ENCODE peak calls at places on chromosome 6, in eight cellular contexts. O, B, U, G, Y, N, T and X are unnamed samples.

GRCh38 chr6:158213925-158214674 is 46.0 kb downstream of the GTF2H5 start:
- DNase-seq in Y (peak; percentile 56), N (peak; percentile 90), B (peak; percentile 46), U (peak; percentile 85), G (peak; percentile 28), T (peak; percentile 86), O (peak; percentile 86), X (no peak)

GRCh38 chr6:12507641-12508040 is 208.9 kb upstream of the PHACTR1 start:
- DNase-seq in T (no peak), U (no peak), N (no peak), G (no peak), O (no peak), B (no peak), Y (no peak), X (no peak)

GRCh38 chr6:15401769-15402250 is 155.9 kb downstream of the JARID2 start:
- DNase-seq in U (no peak), G (no peak), O (no peak), N (peak; percentile 8), T (no peak), Y (no peak), B (no peak), X (no peak)

GRCh38 chr6:116101298-116101718 is 655 bp downstream of the NT5DC1 start:
- DNase-seq in T (no peak), B (peak; percentile 69), O (no peak), N (no peak), G (no peak), Y (peak; percentile 59), U (peak; percentile 91), X (no peak)

GRCh38 chr6:43491750-43492661 is 14.6 kb downstream of the TJAP1 start:
- DNase-seq in U (peak; percentile 88), O (no peak), B (no peak), Y (no peak), G (peak; percentile 95), N (peak; percentile 89), T (peak; percentile 74), X (no peak)

GRCh38 chr6:7545509-7546369 is 4.3 kb downstream of the DSP start:
- DNase-seq in Y (no peak), G (no peak), U (no peak), O (no peak), B (no peak), N (peak; percentile 35), T (no peak), X (no peak)

GRCh38 chr6:30007132-30007764 is 53.8 kb upstream of the POLR1H start:
- DNase-seq in B (peak; percentile 50), T (no peak), N (no peak), Y (no peak), G (no peak), O (peak; percentile 13), U (no peak), X (no peak)

GRCh38 chr6:5302220-5302946 is 41.1 kb downstream of the FARS2 start:
- DNase-seq in B (no peak), G (no peak), T (no peak), N (no peak), U (no peak), Y (peak; percentile 43), O (peak; percentile 78), X (no peak)

GRCh38 chr6:115190534-115190933 is 847.7 kb upstream of the HS3ST5 start:
- DNase-seq in Y (no peak), B (no peak), G (no peak), U (no peak), T (no peak), N (no peak), O (no peak), X (no peak)

GRCh38 chr6:14713008-14713452 is 532.8 kb upstream of the JARID2 start:
- DNase-seq in G (peak; percentile 60), Y (no peak), B (no peak), N (peak; percentile 97), T (peak; percentile 70), O (no peak), U (peak; percentile 62), X (no peak)

GRCh38 chr6:39760246-39760952 is 31.8 kb upstream of the DAAM2 start:
- DNase-seq in N (no peak), Y (no peak), U (no peak), O (no peak), B (no peak), T (no peak), G (no peak), X (no peak)

GRCh38 chr6:111573118-111573883 is 32.4 kb downstream of the TRAF3IP2 start:
- DNase-seq in U (peak; percentile 46), T (peak; percentile 74), Y (no peak), N (peak; percentile 85), O (no peak), B (no peak), G (no peak), X (no peak)

GRCh38 chr6:44416103-44416502 is 28.6 kb downstream of the CDC5L start:
- DNase-seq in B (no peak), Y (no peak), O (no peak), T (peak; percentile 43), U (no peak), N (peak; percentile 73), G (no peak), X (no peak)

GRCh38 chr6:56866917-56867522 is 87.9 kb upstream of the BEND6 start:
- DNase-seq in N (peak; percentile 79), B (no peak), U (no peak), G (no peak), O (no peak), T (peak; percentile 58), Y (no peak), X (no peak)
- H3K4me1 ChIP-seq in N (peaks cover 72% of the 10 kb centered on the region), B (no peaks in the 10 kb centered on the region), U (no peaks in the 10 kb centered on the region), G (no peaks in the 10 kb centered on the region), O (no peaks in the 10 kb centered on the region), T (peaks cover 55% of the 10 kb centered on the region), Y (no peaks in the 10 kb centered on the region), X (no peaks in the 10 kb centered on the region)

GRCh38 chr6:18260448-18261106 is 3.8 kb downstream of the DEK start:
- DNase-seq in G (peak; percentile 75), B (no peak), O (peak; percentile 10), U (no peak), Y (no peak), T (peak; percentile 36), N (peak; percentile 70), X (peak; percentile 62)
- H3K36me3 ChIP-seq in G (peaks cover 21% of the 10 kb centered on the region), B (peaks cover 2% of the 10 kb centered on the region), O (peaks cover 20% of the 10 kb centered on the region), U (no peaks in the 10 kb centered on the region), Y (peaks cover 71% of the 10 kb centered on the region), T (peaks cover 3% of the 10 kb centered on the region), N (peaks cover 25% of the 10 kb centered on the region), X (peaks cover 18% of the 10 kb centered on the region)

DNA sequence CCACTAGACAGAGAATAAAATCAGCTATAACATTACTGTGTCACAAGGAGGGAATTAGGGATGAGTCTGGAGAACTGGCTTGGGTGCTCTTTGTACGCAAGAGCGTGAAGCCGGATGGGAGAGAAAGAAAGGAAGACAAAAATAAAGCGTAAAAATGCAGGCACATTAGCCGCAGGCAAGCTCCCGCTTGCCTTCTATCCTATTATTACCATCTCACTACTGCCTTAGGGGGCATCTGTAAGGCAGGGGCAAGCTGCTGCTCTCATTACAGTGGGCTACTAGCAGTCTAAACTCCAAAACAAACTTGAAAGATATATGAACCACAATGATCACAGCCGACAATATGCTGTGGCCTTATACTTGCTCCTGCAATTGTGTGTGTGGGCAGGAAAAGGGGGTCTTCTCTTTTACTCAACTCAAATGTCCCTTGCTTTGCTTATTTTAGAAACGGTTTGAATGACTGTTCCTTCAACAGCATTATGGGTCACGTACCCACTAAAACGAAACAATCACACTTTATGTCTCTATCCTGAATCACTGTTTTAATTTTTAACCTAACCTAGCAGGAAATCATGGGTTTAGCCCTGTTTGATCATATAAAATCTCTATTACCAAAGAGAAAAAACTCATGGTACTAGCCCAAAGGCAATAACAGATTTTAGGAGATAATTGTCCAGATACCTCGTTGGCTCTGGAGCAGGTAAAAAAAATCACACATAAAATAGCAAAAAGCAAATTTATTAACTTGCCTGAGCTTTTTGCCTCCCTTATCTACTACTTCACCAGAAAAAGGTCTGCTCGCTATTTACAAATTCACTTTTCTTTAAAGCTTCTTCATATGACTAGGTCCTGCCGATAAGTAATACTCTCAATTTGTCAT is 82.1 kb downstream of the GJA10 start:
- DNase-seq in B (no peak), O (no peak), N (no peak), U (no peak), G (no peak), T (no peak), Y (no peak), X (no peak)
- H3K4me1 ChIP-seq in B (peaks cover 38% of the 10 kb centered on the region), O (no peaks in the 10 kb centered on the region), N (peaks cover 14% of the 10 kb centered on the region), U (no peaks in the 10 kb centered on the region), G (peaks cover 38% of the 10 kb centered on the region), T (peaks cover 5% of the 10 kb centered on the region), Y (peaks cover 3% of the 10 kb centered on the region), X (no peaks in the 10 kb centered on the region)

GRCh38 chr6:136766274-136766673 is 26.0 kb downstream of the MAP3K5 start:
- DNase-seq in B (no peak), T (no peak), O (no peak), Y (no peak), G (no peak), N (no peak), U (no peak), X (no peak)
- H3K36me3 ChIP-seq in B (no peaks in the 10 kb centered on the region), T (no peaks in the 10 kb centered on the region), O (no peaks in the 10 kb centered on the region), Y (no peaks in the 10 kb centered on the region), G (no peaks in the 10 kb centered on the region), N (no peaks in the 10 kb centered on the region), U (no peaks in the 10 kb centered on the region), X (no peaks in the 10 kb centered on the region)

GRCh38 chr6:150637266-150637665 is 37.6 kb downstream of the PLEKHG1 start:
- DNase-seq in G (no peak), N (no peak), U (no peak), B (no peak), T (no peak), Y (no peak), O (no peak), X (no peak)
- H3K4me1 ChIP-seq in G (no peaks in the 10 kb centered on the region), N (peaks cover 8% of the 10 kb centered on the region), U (no peaks in the 10 kb centered on the region), B (no peaks in the 10 kb centered on the region), T (no peaks in the 10 kb centered on the region), Y (no peaks in the 10 kb centered on the region), O (peaks cover 19% of the 10 kb centered on the region), X (peaks cover under 1% of the 10 kb centered on the region)

GRCh38 chr6:41932378-41932777 is 9.2 kb downstream of the CCND3 start:
- DNase-seq in G (no peak), N (no peak), O (no peak), B (no peak), U (no peak), T (no peak), Y (no peak), X (no peak)
- H3K36me3 ChIP-seq in G (peaks cover 86% of the 10 kb centered on the region), N (peaks cover 63% of the 10 kb centered on the region), O (peaks cover 90% of the 10 kb centered on the region), B (peaks cover 78% of the 10 kb centered on the region), U (no peaks in the 10 kb centered on the region), T (peaks cover 31% of the 10 kb centered on the region), Y (peaks cover 98% of the 10 kb centered on the region), X (peaks cover 76% of the 10 kb centered on the region)